ENCODE peak calls at places on chromosomes 6 and 20, in seven cellular contexts. V is HepG2, O is esophagus muscularis mucosa, M is GM12878, D is sigmoid colon, Z is H1, U is upper lobe of left lung. B is an unnamed sample.

GRCh38 chr20:49447946-49448809 is 34.3 kb downstream of the KCNB1 start:
- DNase-seq in M (no peak), D (peak), Z (no peak), V (no peak), O (no peak), U (no peak), B (no peak)

GRCh38 chr6:158807515-158808441 is 11.4 kb downstream of the EZR start:
- DNase-seq in D (no peak), U (no peak), O (no peak), Z (no peak), M (no peak), V (no peak), B (peak)

GRCh38 chr20:57680934-57681914 is 28.6 kb downstream of the PMEPA1 start:
- DNase-seq in M (peak), D (no peak), Z (no peak), U (peak), O (no peak), V (no peak), B (no peak)

GRCh38 chr20:63538204-63539091 is 1.3 kb upstream of the PTK6 start:
- DNase-seq in M (no peak), D (no peak), U (peak), O (no peak), Z (no peak), V (peak), B (peak)

GRCh38 chr6:5279891-5280338 is 18.6 kb downstream of the FARS2 start:
- DNase-seq in V (no peak), Z (no peak), M (no peak), D (no peak), U (no peak), O (no peak), B (no peak)

GRCh38 chr20:56872620-56873458 is 243.7 kb downstream of the TFAP2C start:
- DNase-seq in U (no peak), Z (no peak), D (no peak), M (no peak), O (no peak), V (no peak), B (no peak)

GRCh38 chr6:21265264-21266044 is 328.1 kb upstream of the SOX4 start:
- DNase-seq in Z (no peak), M (no peak), V (no peak), D (no peak), U (no peak), O (no peak), B (no peak)

GRCh38 chr6:28693751-28694443 is 168.2 kb downstream of the GPX5 start:
- DNase-seq in U (no peak), O (no peak), V (no peak), D (no peak), Z (no peak), M (no peak), B (no peak)

GRCh38 chr6:132813173-132813856 is 1.1 kb upstream of the RPS12 start:
- DNase-seq in D (peak), O (no peak), Z (no peak), U (peak), V (peak), M (no peak), B (no peak)

GRCh38 chr20:62394248-62395245 is 7.6 kb downstream of the RPS21 start:
- DNase-seq in Z (no peak), V (no peak), M (no peak), U (peak), O (no peak), D (no peak), B (no peak)

GRCh38 chr6:117448011-117448410 is 22.3 kb upstream of the ROS1 start:
- DNase-seq in U (no peak), D (no peak), V (no peak), Z (no peak), M (no peak), O (no peak), B (no peak)

DNA sequence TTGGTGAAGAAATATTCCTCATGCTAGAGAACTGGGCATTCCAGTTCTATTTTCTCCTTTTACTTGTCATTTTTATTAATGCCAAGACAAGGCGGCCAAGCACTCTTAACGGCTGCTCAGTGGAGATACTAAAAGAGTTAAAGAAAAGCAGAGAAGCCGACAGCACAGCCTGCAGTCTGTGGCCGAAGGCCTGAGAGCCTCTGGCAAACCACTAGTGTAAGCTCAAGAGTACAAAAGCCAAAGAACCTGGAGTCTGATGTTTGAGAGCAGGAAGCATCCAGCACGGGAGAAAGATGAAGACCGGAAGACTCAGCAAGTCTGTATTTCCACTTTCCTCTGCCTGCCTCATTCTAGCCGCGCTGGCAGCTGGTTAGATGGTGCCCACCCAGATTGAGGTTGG is 167.1 kb upstream of the FUT9 start:
- DNase-seq in U (no peak), O (no peak), D (no peak), Z (no peak), V (no peak), M (no peak), B (no peak)
- TF ChIP-seq POLR2AphosphoS5 in U (no peak), O (no peak), D (no peak), Z (no peak), V (no peak), M (no peak), B (no peak)

GRCh38 chr6:138692978-138693909 is 80.3 kb upstream of the CCDC28A start:
- DNase-seq in Z (peak), D (peak), M (no peak), V (peak), U (peak), O (no peak), B (peak)
- TF ChIP-seq POLR2A in Z (peak), D (no peak), M (no peak), V (peak), U (peak), O (no peak), B (no peak)

GRCh38 chr20:38208523-38208922 is 43.5 kb upstream of the TGM2 start:
- DNase-seq in M (no peak), V (no peak), Z (no peak), D (no peak), U (no peak), O (no peak), B (no peak)

GRCh38 chr20:38209054-38209675 is 44.1 kb upstream of the TGM2 start:
- DNase-seq in V (no peak), Z (no peak), U (no peak), D (peak), M (no peak), O (no peak), B (no peak)

GRCh38 chr20:38209736-38210405 is 44.8 kb upstream of the TGM2 start:
- DNase-seq in D (no peak), U (no peak), V (no peak), Z (no peak), M (no peak), O (no peak), B (no peak)

GRCh38 chr20:38211200-38212097 is 46.4 kb upstream of the TGM2 start:
- DNase-seq in U (no peak), D (peak), Z (no peak), V (no peak), O (no peak), M (no peak), B (no peak)

GRCh38 chr20:38210741-38211140 is 45.7 kb upstream of the TGM2 start:
- DNase-seq in D (peak), U (no peak), M (no peak), O (no peak), V (no peak), Z (no peak), B (no peak)
- TF ChIP-seq EP300 in D (no peak), U (no peak), M (no peak), O (no peak), V (no peak), Z (no peak), B (no peak)

GRCh38 chr6:36920546-36920945 is 34.0 kb upstream of the PI16 start:
- DNase-seq in V (no peak), M (no peak), Z (no peak), O (no peak), U (no peak), D (peak), B (no peak)

GRCh38 chr6:36916159-36916558 is 30.4 kb downstream of the C6orf89 start:
- DNase-seq in D (no peak), U (no peak), M (no peak), Z (no peak), V (no peak), O (no peak), B (no peak)

GRCh38 chr6:36920049-36920448 is 34.3 kb downstream of the C6orf89 start:
- DNase-seq in D (no peak), V (no peak), U (no peak), Z (no peak), O (no peak), M (no peak), B (no peak)

GRCh38 chr6:36915599-36915998 is 29.8 kb downstream of the C6orf89 start:
- DNase-seq in M (no peak), V (no peak), U (no peak), D (no peak), Z (no peak), O (no peak), B (no peak)

DNA sequence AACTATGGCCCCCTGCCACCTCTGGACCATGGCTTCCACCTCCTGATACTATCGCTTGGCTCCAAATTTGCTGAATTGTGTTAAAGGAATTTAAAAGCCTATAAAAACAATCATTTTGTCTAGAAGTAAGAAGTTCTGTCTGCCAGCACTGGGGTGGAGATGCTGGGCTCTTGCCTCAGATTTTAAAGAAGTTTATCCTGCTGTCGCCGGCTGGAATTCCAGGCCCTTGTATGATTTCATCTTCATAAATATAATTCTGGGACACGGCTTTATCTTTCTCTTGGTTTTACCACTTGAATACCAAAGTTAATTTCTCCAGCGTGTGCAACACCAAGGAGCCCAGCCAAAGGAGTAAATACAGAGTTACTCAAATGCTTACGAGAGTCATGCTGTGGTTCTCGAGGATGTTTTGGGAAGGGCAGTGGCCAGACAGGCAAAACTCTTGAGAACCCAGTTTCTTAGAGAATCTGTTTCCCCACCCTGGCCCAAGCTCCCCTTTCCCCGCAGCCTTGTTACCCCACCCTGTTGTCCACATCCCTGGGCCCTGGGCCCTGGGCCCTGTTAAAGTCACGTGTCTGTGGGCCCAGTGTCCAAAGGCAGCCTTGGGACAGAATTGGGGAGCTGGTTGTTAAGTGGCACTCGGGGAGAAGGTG is 31.9 kb downstream of the C6orf89 start:
- DNase-seq in O (no peak), D (peak), Z (no peak), U (no peak), V (no peak), M (no peak), B (no peak)
- TF ChIP-seq POLR2AphosphoS5 in O (peak), D (peak), Z (no peak), U (peak), V (no peak), M (no peak), B (no peak)

GRCh38 chr6:150044621-150045145 is 19.4 kb upstream of the RAET1L start:
- DNase-seq in U (no peak), M (no peak), V (no peak), D (no peak), Z (no peak), O (no peak), B (no peak)
- TF ChIP-seq POLR2A in U (no peak), M (no peak), V (no peak), D (no peak), Z (no peak), O (no peak), B (no peak)

GRCh38 chr6:35601331-35602132 is 87.2 kb downstream of the FKBP5 start:
- DNase-seq in O (peak), D (peak), V (peak), M (no peak), U (no peak), Z (peak), B (peak)
- TF ChIP-seq EP300 in O (peak), D (peak), V (no peak), M (no peak), U (peak), Z (no peak), B (peak)